ENCODE peak calls at places on chromosomes 16 and 17, in ten cellular contexts. L is fibroblast of pulmonary artery, J is left ventricle myocardium inferior, F is gastrocnemius medialis, O is heart left ventricle, S is uterus, X is AG04450, C is OCI-LY7, Z is HFF-Myc, N is tibial nerve. W is an unnamed sample.

GRCh38 chr17:78903101-78903779 is at the start of gene CEP295NL:
- DNase-seq in Z (no peak), C (no peak), L (peak; percentile 38), S (no peak), O (no peak), X (no peak), J (no peak), N (no peak), F (no peak), W (no peak)

GRCh38 chr17:9668532-9668931 is 23.2 kb downstream of the USP43 start:
- DNase-seq in O (no peak), C (no peak), L (no peak), Z (no peak), J (no peak), F (no peak), X (no peak), S (no peak), N (no peak), W (no peak)

GRCh38 chr17:13770702-13771101 is 169.0 kb upstream of the HS3ST3A1 start:
- DNase-seq in J (no peak), F (no peak), N (no peak), X (no peak), L (no peak), S (no peak), C (no peak), Z (no peak), O (no peak), W (no peak)

GRCh38 chr17:76678330-76678729 is 32.4 kb downstream of the MXRA7 start:
- DNase-seq in C (no peak), S (no peak), O (no peak), Z (no peak), X (no peak), F (no peak), L (no peak), J (no peak), N (no peak), W (no peak)

GRCh38 chr16:1102333-1102700 is 6.3 kb upstream of the C1QTNF8 start:
- DNase-seq in L (no peak), N (no peak), X (no peak), O (no peak), F (peak; percentile 16), S (no peak), J (no peak), C (no peak), Z (no peak), W (no peak)

GRCh38 chr16:81061855-81062608 is 15.0 kb downstream of the C16orf46 start:
- DNase-seq in N (no peak), F (no peak), C (no peak), Z (no peak), L (no peak), J (no peak), S (no peak), X (no peak), O (no peak), W (no peak)

GRCh38 chr17:78683031-78683961 is 98.8 kb downstream of the CYTH1 start:
- DNase-seq in F (no peak), N (no peak), C (no peak), O (no peak), S (no peak), X (no peak), Z (no peak), J (no peak), L (no peak), W (no peak)

GRCh38 chr16:27639588-27640276 is 89.8 kb downstream of the KATNIP start:
- DNase-seq in C (peak; percentile 53), J (no peak), Z (peak; percentile 44), L (peak; percentile 73), N (peak; percentile 38), X (peak; percentile 18), F (no peak), S (no peak), O (no peak), W (no peak)

GRCh38 chr17:14372905-14373559 is 72.2 kb downstream of the HS3ST3B1 start:
- DNase-seq in Z (no peak), C (no peak), L (no peak), O (no peak), S (no peak), J (no peak), F (no peak), X (no peak), N (no peak), W (no peak)

GRCh38 chr16:4601317-4602186 is 13.1 kb downstream of the UBALD1 start:
- DNase-seq in S (peak; percentile 60), N (peak; percentile 37), O (no peak), L (peak; percentile 25), J (no peak), X (no peak), Z (no peak), C (no peak), F (no peak), W (no peak)

GRCh38 chr16:47052666-47053640 is 79.5 kb upstream of the DNAJA2 start:
- DNase-seq in J (no peak), F (no peak), X (no peak), Z (no peak), L (peak; percentile 29), S (no peak), N (no peak), O (no peak), C (no peak), W (no peak)

GRCh38 chr16:2147378-2147777 is 1.0 kb upstream of the RAB26 start:
- DNase-seq in X (no peak), O (peak; percentile 26), L (no peak), F (no peak), J (no peak), Z (no peak), C (no peak), N (no peak), S (no peak), W (no peak)
- H3K4me3 ChIP-seq in X (no peak overlapping the region), O (no peak overlapping the region), L (no peak overlapping the region), F (no peak overlapping the region), J (peak overlapping the region; percentile 66), Z (no peak overlapping the region), C (no peak overlapping the region), N (no peak overlapping the region), S (no peak overlapping the region), W (no peak overlapping the region)

GRCh38 chr17:44118427-44119050 is 4.9 kb downstream of the HDAC5 start:
- DNase-seq in C (no peak), X (no peak), S (no peak), N (no peak), O (no peak), F (no peak), L (no peak), Z (no peak), J (no peak), W (no peak)
- TF ChIP-seq CTCF in C (no peak), X (no peak), S (no peak), N (no peak), O (no peak), F (no peak), L (no peak), Z (no peak), J (no peak), W (no peak)

GRCh38 chr17:45081046-45081703 is 20.1 kb downstream of the NMT1 start:
- DNase-seq in S (no peak), L (no peak), O (no peak), J (no peak), X (no peak), N (no peak), F (no peak), Z (no peak), C (no peak), W (no peak)
- H3K4me3 ChIP-seq in S (no peak overlapping the region), L (no peak overlapping the region), O (no peak overlapping the region), J (no peak overlapping the region), X (no peak overlapping the region), N (no peak overlapping the region), F (no peak overlapping the region), Z (no peak overlapping the region), C (no peak overlapping the region), W (no peak overlapping the region)

DNA sequence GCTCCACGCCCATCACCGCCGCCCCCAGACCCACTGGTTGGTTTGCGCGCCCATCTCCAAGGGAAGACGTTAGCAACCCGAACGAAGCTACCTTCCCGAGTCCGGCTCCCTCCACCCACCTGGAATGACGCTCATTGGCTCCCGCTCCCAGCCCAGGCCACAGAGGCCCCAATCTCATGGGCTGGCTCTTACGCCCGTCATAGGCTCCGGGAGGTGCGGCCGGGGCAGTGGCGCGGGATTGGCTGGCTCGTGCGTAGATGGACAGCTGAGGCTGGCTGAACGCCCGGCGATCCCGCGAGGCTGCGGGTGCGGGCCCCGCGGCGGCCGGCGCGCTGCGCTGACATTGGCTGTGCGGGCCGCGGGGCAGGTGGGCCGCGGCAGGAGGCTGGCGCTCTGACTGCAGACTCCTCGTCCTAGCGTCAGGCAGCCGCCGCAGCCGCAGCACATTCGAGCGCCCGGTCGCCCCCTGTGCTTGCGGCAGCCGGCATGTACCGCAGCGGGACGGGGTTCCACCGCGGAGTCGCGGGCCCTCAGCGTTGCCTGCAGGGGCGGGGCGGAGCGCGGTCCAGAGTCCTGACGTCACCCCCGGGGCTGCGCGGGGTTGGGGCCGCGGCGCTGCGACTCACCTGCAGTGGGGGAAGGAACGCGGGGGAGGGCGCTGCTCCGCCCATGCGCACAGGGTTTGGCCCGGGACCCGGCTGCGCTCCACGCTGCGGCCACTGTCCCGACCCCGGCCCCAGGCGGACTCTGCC is 453 bp upstream of the MYH10 start:
- DNase-seq in Z (peak; percentile 99), F (peak; percentile 95), C (peak; percentile 99), S (peak; percentile 98), L (peak; percentile 100), X (peak; percentile 100), N (peak; percentile 92), J (peak; percentile 98), O (peak; percentile 99), W (peak; percentile 98)
- TF ChIP-seq CTCF in Z (no peak), F (peak; percentile 21), C (peak; percentile 63), S (peak; percentile 15), L (no peak), X (peak; percentile 9), N (no peak), J (peak; percentile 34), O (peak; percentile 32), W (peak; percentile 32)

GRCh38 chr17:51118330-51119195 is 2.1 kb downstream of the SPAG9 start:
- DNase-seq in C (peak; percentile 41), F (peak; percentile 87), X (no peak), O (no peak), L (no peak), J (no peak), N (peak; percentile 30), S (no peak), Z (no peak), W (no peak)
- H3K4me3 ChIP-seq in C (peak overlapping the region; percentile 100), F (peak overlapping the region; percentile 82), X (peak overlapping the region; percentile 98), O (peak overlapping the region; percentile 98), L (peak overlapping the region; percentile 95), J (peak overlapping the region; percentile 96), N (no peak overlapping the region), S (no peak overlapping the region), Z (peak overlapping the region; percentile 86), W (peak overlapping the region; percentile 97)